ENCODE peak calls at places on chromosomes 5 and 9, in four cellular contexts. U, E, R and Z are unnamed samples.

GRCh38 chr9:26210338-26210851 is 532.2 kb upstream of the TUSC1 start:
- DNase-seq in U (no peak), E (no peak), R (peak; percentile 4), Z (no peak)

GRCh38 chr5:6525910-6526309 is 77.3 kb downstream of the UBE2QL1 start:
- DNase-seq in R (no peak), U (no peak), E (no peak), Z (no peak)

GRCh38 chr9:114289106-114289505 is 33.8 kb upstream of the ORM1 start:
- DNase-seq in R (no peak), U (no peak), E (peak; percentile 5), Z (no peak)

GRCh38 chr9:83346655-83347393 is 191.4 kb downstream of the FRMD3 start:
- DNase-seq in R (no peak), E (no peak), U (no peak), Z (no peak)

GRCh38 chr5:50727149-50727496 is 60.7 kb downstream of the PARP8 start:
- DNase-seq in U (no peak), E (no peak), R (no peak), Z (no peak)

GRCh38 chr5:127705120-127705892 is 2.1 kb downstream of the CCDC192 start:
- DNase-seq in R (peak; percentile 83), E (no peak), U (no peak), Z (peak; percentile 68)

GRCh38 chr5:71475788-71476384 is 20.4 kb downstream of the BDP1 start:
- DNase-seq in E (no peak), R (no peak), U (no peak), Z (no peak)

GRCh38 chr5:122908662-122909061 is 63.2 kb downstream of the SNX24 start:
- DNase-seq in R (no peak), E (no peak), U (no peak), Z (no peak)

GRCh38 chr5:125409496-125410351 is 663.3 kb upstream of the ZNF608 start:
- DNase-seq in R (no peak), E (no peak), U (no peak), Z (no peak)

GRCh38 chr5:115813719-115814118 is 2.7 kb downstream of the CDO1 start:
- DNase-seq in R (no peak), E (no peak), U (no peak), Z (no peak)

GRCh38 chr9:133874061-133874638 is 118.0 kb downstream of the VAV2 start:
- DNase-seq in R (peak; percentile 76), E (no peak), U (no peak), Z (no peak)

GRCh38 chr5:5341531-5342292 is 80.8 kb upstream of the ICE1 start:
- DNase-seq in E (no peak), R (no peak), U (no peak), Z (peak; percentile 66)

GRCh38 chr5:115855959-115856358 is 14.2 kb downstream of the AP3S1 start:
- DNase-seq in E (no peak), U (no peak), R (no peak), Z (no peak)

DNA sequence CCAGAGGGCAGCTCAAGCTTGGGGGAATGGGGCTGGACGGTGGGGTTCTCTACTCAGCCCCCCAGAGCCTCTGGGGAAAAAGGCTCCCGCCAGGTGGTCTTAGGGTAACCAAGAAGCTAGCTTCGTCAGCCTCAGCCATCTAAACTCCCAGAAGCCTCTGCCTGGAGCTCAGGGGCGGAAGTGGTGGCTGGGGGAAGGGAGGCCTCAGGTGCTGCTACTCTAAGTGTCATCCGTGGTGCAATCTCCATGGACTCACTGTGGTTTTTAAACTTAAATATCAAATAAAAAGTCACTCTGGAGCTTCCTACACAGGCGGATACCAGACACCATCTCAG is 748 bp downstream of the DOCK2 start:
- DNase-seq in R (no peak), E (no peak), U (no peak), Z (no peak)
- H3K4me3 ChIP-seq in R (no peak overlapping the region), E (peak overlapping the region; percentile 65), U (no peak overlapping the region), Z (no peak overlapping the region)

GRCh38 chr9:115855458-115856133 is 298.0 kb upstream of the PAPPA start:
- DNase-seq in U (no peak), R (peak; percentile 2), E (no peak), Z (no peak)

GRCh38 chr9:115850548-115851304 is 302.9 kb upstream of the PAPPA start:
- DNase-seq in E (no peak), R (peak; percentile 7), U (no peak), Z (peak; percentile 28)

GRCh38 chr9:115847245-115847644 is 306.3 kb upstream of the PAPPA start:
- DNase-seq in E (no peak), R (peak; percentile 53), U (no peak), Z (peak; percentile 25)

GRCh38 chr9:115845648-115846312 is 307.8 kb upstream of the PAPPA start:
- DNase-seq in R (peak; percentile 62), U (no peak), E (no peak), Z (peak; percentile 5)

GRCh38 chr9:115849679-115850412 is 303.7 kb upstream of the PAPPA start:
- DNase-seq in U (no peak), E (no peak), R (no peak), Z (peak; percentile 4)
- TF ChIP-seq CTCF in U (no peak), E (no peak), R (no peak), Z (peak; percentile 1)

GRCh38 chr5:88143693-88144218 is 124.9 kb downstream of the TMEM161B start:
- DNase-seq in E (no peak), U (no peak), R (no peak), Z (no peak)
- H3K4me3 ChIP-seq in E (no peak overlapping the region), U (no peak overlapping the region), R (peak overlapping the region; percentile 58), Z (no peak overlapping the region)

DNA sequence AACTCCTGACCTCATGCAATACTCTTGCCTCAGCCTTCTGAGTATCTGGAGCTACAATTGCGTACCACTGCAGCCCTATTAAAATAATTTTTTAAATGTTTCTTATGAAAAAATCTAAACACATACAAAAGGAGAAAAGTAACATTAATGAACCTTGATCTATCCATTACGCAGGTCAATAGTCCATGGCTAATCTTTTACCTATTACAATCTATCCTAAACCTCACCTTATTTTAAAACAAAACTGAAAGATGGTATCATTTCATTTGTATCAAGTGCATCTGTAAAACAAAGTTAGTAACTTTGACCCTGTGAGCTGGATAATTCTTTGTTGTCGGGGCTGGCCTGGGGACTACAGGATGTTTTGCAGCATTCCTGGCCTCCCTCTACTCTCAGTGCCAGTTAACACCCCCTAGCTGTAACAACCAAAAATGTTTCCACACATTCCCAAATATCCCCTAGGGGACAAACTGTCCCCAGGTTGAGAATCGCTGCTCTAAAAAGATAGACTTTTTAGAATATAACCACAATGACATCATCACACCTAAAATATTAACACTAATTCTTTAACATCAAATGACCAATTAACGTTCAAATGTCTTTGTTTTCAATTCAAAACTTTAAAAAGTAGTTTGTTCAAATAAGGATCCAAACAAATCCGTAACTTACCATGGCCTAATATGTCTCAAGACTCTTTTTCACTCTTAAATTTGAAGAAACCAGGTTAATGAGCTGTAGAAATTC is 54.8 kb downstream of the RNF38 start:
- DNase-seq in E (no peak), U (no peak), R (no peak), Z (no peak)
- TF ChIP-seq CTCF in E (no peak), U (no peak), R (peak; percentile 19), Z (no peak)

DNA sequence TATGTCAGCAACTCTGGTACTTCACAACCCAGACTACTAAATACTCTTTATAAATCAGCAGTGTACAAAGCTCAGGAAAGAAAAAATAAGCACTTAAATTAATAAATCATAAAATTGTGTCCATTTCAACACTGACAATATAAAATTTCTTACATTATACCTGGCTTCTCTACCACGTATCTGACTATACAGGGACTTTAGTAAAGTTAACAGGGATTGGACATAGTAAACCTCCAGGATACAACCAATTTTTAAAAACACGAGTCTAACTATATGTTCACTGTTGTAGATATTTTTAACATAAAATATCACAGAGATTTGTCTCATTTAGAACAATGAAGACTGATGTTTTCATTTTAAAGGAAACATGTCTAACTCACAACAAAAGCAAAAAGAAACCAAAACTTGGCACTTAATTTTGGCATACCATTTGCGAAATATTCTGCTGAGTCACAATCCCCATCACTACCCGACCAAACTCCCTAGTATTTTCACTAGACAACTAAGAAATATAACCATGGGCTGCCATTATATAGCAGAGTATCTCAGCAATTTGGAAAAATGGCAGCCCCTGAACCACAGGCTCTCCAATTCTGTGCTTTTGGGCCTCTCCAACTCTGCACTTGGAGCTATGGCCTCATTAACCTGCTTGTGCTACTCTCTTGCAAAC is 14.4 kb downstream of the FAM169A start:
- DNase-seq in U (no peak), R (peak; percentile 11), E (no peak), Z (peak; percentile 18)
- H3K4me3 ChIP-seq in U (no peak overlapping the region), R (no peak overlapping the region), E (no peak overlapping the region), Z (no peak overlapping the region)

DNA sequence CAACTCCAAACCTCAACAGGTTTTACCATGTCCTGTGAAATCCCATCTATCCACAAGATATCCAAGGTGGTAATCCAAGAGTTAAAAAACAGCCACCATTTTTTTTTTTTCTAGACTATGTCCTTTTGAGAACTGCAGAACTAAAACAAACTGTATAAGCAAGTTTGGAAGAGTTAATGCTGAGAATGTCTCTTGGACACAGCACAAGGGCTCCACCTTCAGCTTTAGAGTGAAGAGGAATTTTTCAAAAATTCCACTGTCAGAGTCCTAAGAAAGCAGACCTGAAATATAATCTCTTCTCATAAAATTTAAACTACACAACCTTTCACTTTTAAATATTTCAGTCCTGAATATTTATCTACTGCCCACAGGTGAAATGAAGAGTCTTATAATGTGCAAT is 167.8 kb upstream of the CCNG1 start:
- DNase-seq in R (no peak), E (no peak), U (no peak), Z (no peak)
- TF ChIP-seq CTCF in R (no peak), E (no peak), U (no peak), Z (no peak)

GRCh38 chr5:59188415-59189225 is 605.7 kb downstream of the RAB3C start:
- DNase-seq in U (no peak), E (peak; percentile 50), R (peak; percentile 74), Z (no peak)
- H3K4me3 ChIP-seq in U (no peak overlapping the region), E (no peak overlapping the region), R (no peak overlapping the region), Z (no peak overlapping the region)

DNA sequence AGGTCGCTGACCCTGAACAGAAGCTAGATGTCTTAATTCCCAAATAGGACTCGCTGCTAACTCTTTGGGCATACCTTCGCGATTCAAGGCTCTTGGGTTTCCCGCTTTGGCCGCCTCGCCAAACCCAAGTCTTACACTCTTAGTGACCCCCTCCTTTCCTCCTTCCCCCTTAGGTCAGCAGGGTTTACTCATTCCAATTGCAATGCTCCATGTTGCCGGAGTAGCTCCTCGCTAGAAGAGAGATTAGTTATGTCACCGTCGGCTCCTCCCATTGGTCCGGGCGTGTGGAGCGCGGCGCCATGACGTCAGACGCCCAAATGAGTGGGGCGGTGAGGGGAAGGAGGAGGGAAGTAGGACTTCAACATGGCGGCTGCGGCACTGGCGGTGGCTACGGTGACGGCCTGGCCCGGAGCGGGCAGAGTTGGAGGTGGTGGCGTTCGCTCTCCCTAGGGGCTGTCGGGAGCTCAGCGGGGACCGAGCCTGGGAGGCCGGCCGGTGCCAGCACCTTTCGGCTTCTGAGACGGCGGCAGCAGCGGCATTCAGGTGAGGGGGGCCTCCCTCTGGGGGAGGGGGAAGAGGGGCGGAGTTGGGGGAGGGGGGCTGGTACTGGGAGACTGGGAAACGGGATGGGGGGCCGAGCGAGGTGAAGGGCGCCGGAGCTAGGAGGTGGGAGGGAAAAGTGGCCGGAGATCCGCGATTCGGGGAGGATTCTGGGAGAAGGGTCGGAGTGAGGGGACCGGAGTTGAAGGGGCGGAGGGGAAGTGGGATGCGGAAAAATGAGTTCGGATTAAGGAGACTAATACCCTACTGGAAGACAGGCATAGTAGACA is at the start of gene UBAP1:
- DNase-seq in E (peak; percentile 94), R (peak; percentile 96), U (peak; percentile 84), Z (peak; percentile 86)
- TF ChIP-seq CTCF in E (no peak), R (peak; percentile 4), U (no peak), Z (peak; percentile 5)

GRCh38 chr5:74765201-74765600 is 1.7 kb downstream of the GFM2 start:
- DNase-seq in U (no peak), E (no peak), R (no peak), Z (no peak)
- H3K4me3 ChIP-seq in U (no peak overlapping the region), E (no peak overlapping the region), R (no peak overlapping the region), Z (no peak overlapping the region)